ENCODE peak calls at places on chromosomes 11 and 22, in eight cellular contexts. W is adrenal gland, U is body of pancreas, Y is ovary, P is IMR-90, X is A549, R is heart left ventricle, S is uterus. I is an unnamed sample.

GRCh38 chr11:75639752-75640151 is 29.1 kb downstream of the MAP6 start:
- DNase-seq in U (peak; percentile 82), X (no peak), R (peak; percentile 74), P (peak; percentile 59), Y (peak; percentile 37), W (peak; percentile 86), S (peak; percentile 64), I (no peak)

GRCh38 chr11:123183391-123184099 is 11.5 kb downstream of the CLMP start:
- DNase-seq in R (no peak), U (no peak), S (no peak), P (no peak), Y (no peak), W (no peak), X (no peak), I (no peak)

GRCh38 chr11:2700415-2701211 is 819 bp upstream of the KCNQ1OT1 start:
- DNase-seq in P (no peak), R (peak; percentile 67), X (peak; percentile 52), Y (peak; percentile 56), U (peak; percentile 72), S (peak; percentile 61), W (peak; percentile 65), I (no peak)

GRCh38 chr11:16938061-16938460 is 76.2 kb downstream of the PLEKHA7 start:
- DNase-seq in X (no peak), W (no peak), P (no peak), Y (no peak), U (no peak), S (no peak), R (no peak), I (no peak)

GRCh38 chr11:3092603-3093141 is 35.4 kb upstream of the CARS1 start:
- DNase-seq in X (no peak), Y (no peak), W (no peak), S (peak; percentile 14), U (no peak), R (no peak), P (no peak), I (peak; percentile 96)

GRCh38 chr11:67248653-67249052 is 17.6 kb upstream of the GRK2 start:
- DNase-seq in U (no peak), R (peak; percentile 54), X (no peak), P (no peak), W (peak; percentile 91), Y (no peak), S (no peak), I (peak; percentile 96)

GRCh38 chr11:108122166-108122628 is 830 bp downstream of the ACAT1 start:
- DNase-seq in R (no peak), W (peak; percentile 64), P (no peak), U (peak; percentile 51), S (no peak), Y (no peak), X (peak; percentile 12), I (no peak)

GRCh38 chr11:1269957-1270356 is 39.5 kb downstream of the TOLLIP start:
- DNase-seq in X (no peak), Y (no peak), U (no peak), R (no peak), P (no peak), W (no peak), S (no peak), I (no peak)

GRCh38 chr11:14148653-14149273 is 186.2 kb downstream of the SPON1 start:
- DNase-seq in R (no peak), U (no peak), X (peak; percentile 46), Y (no peak), S (no peak), W (no peak), P (peak; percentile 44), I (no peak)

GRCh38 chr11:127003260-127003981 is 2.9 kb upstream of the KIRREL3 start:
- DNase-seq in S (no peak), U (peak; percentile 15), R (no peak), P (peak; percentile 58), Y (no peak), X (peak; percentile 65), W (no peak), I (no peak)

GRCh38 chr11:119625206-119625988 is 103.6 kb downstream of the NECTIN1 start:
- DNase-seq in X (no peak), U (no peak), W (no peak), R (no peak), P (no peak), S (no peak), Y (no peak), I (no peak)

GRCh38 chr11:11993814-11994213 is 14.6 kb downstream of the DKK3 start:
- DNase-seq in S (no peak), Y (no peak), U (no peak), R (peak; percentile 81), P (peak; percentile 86), W (peak; percentile 70), X (peak; percentile 46), I (no peak)

GRCh38 chr22:50216684-50217520 is 16.1 kb downstream of the SELENOO start:
- DNase-seq in S (no peak), R (no peak), Y (no peak), U (no peak), X (no peak), P (no peak), W (no peak), I (no peak)

GRCh38 chr22:27462190-27462589 is 339.4 kb downstream of the MN1 start:
- DNase-seq in S (no peak), U (no peak), P (no peak), R (no peak), W (no peak), X (no peak), Y (no peak), I (no peak)

GRCh38 chr11:74615311-74615710 is 22.9 kb downstream of the POLD3 start:
- DNase-seq in U (no peak), Y (no peak), W (no peak), S (no peak), X (no peak), R (no peak), P (no peak), I (no peak)

GRCh38 chr11:27904358-27905055 is 203.4 kb downstream of the KIF18A start:
- DNase-seq in U (no peak), Y (no peak), R (no peak), S (no peak), X (peak; percentile 9), W (no peak), P (peak; percentile 76), I (no peak)

GRCh38 chr11:30346068-30346688 is 23.3 kb downstream of the ARL14EP start:
- DNase-seq in W (no peak), P (peak; percentile 62), S (no peak), R (no peak), Y (no peak), X (peak; percentile 47), U (peak; percentile 18), I (no peak)

GRCh38 chr22:36415415-36416168 is 27.8 kb upstream of the MYH9 start:
- DNase-seq in Y (no peak), X (peak; percentile 49), U (no peak), S (no peak), R (no peak), P (no peak), W (no peak), I (no peak)
- H3K27ac ChIP-seq in Y (no peak overlapping the region), X (no peak overlapping the region), U (peak overlapping the region; percentile 5), S (no peak overlapping the region), R (no peak overlapping the region), P (no peak overlapping the region), W (no peak overlapping the region), I (no peak overlapping the region)

DNA sequence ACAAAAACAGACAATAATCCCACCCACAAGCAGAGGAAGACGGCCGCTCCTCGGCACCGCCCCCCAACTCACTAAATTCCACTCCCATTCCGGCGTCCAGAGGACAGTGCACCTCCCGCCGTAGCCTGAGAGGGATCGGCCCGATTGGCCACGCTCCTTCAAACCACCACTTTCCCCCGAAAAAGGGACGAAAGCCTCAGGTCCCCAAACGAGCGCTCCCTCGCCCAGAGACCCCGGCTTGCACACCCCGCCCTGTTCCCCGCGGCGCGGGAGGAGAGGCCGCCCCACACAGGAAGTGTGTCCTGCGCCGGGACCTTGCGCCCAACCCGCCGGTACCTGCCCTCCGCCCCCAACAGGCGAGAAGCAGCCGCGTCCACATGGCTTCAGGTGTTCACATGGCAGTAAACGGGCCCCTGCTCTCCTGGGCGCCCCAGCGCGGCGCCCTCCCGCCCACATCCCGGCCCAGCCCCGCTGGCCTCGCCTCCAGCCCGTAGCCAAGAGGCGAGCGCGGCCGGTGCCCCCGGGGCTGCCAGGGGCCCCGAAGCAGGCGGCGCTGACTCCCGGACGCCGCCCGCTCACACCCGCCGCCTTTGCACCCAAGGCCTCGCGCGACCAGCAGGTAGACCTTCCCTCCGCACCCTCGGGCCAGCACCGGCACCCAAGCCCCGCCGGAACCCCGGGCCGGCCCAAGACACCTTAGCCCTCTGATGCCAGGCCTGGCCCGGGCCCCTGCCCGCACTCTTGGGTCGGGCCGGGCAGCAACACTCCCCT is 861 bp downstream of the TCF20 start:
- DNase-seq in W (peak; percentile 41), P (no peak), Y (no peak), S (peak; percentile 40), X (peak; percentile 64), R (peak; percentile 39), U (peak; percentile 80), I (no peak)
- TF ChIP-seq POLR2A in W (no peak), P (no peak), Y (no peak), S (no peak), X (peak; percentile 34), R (no peak), U (peak; percentile 30), I (no peak)

GRCh38 chr22:39170825-39171622 is 18.5 kb upstream of the CBX7 start:
- DNase-seq in Y (peak; percentile 75), P (peak; percentile 52), W (peak; percentile 84), X (peak; percentile 68), S (peak; percentile 86), U (peak; percentile 80), R (peak; percentile 84), I (no peak)
- H3K27ac ChIP-seq in Y (no peak overlapping the region), P (no peak overlapping the region), W (no peak overlapping the region), X (peak overlapping the region; percentile 95), S (no peak overlapping the region), U (no peak overlapping the region), R (no peak overlapping the region), I (peak overlapping the region; percentile 30)

DNA sequence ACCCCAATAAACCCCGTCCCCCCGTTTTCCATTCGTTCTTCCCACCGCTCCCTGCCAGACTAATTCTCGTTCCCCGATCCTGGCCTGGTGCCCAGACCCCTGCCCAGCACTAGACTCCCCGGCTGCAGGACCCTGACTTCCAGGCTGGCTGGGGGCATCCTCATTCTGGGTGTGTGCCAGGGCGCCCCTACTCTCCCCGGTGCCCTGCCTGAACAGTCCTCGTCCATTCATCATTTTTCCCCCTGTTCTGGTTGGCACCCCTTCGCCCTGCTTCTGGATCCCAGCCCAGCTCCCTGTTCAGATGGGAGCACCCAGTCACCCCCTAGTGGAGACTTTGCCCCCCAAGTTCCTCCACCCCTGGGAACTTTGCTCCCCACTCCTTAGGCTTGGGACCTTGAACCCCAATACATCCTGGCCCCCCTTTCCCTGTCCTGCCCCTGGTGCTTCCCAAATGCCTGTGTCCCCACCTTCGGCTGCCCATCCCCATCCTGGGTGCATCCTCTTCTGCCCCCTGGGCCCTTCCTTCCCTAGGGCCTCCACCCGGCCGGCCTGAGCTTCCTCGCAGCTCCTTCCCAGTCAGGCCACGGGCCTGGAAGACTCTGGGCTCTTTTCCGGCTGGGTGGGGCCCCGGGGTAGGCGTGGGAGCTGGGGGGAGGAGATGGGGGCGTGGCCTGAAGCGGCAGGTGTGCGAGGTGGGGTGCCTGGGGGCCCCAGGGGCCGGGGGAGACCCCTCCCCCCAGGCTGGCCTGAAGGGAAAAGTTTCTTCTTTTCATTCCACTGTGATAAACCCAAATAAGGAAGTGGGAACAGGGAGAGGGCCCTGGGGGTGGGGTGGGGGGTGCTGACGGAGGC is 882 bp downstream of the PLCB3 start:
- DNase-seq in U (peak; percentile 51), P (no peak), S (peak; percentile 58), W (peak; percentile 43), R (peak; percentile 70), X (no peak), Y (no peak), I (no peak)
- TF ChIP-seq POLR2A in U (peak; percentile 30), P (no peak), S (no peak), W (no peak), R (no peak), X (peak; percentile 60), Y (no peak), I (no peak)

GRCh38 chr11:130088909-130089668 is 19.4 kb downstream of the APLP2 start:
- DNase-seq in X (no peak), W (no peak), U (no peak), P (no peak), R (no peak), S (no peak), Y (no peak), I (no peak)
- H3K27ac ChIP-seq in X (no peak overlapping the region), W (no peak overlapping the region), U (no peak overlapping the region), P (no peak overlapping the region), R (no peak overlapping the region), S (no peak overlapping the region), Y (no peak overlapping the region), I (no peak overlapping the region)